ENCODE peak calls at places on chromosome 11, in four cellular contexts. D is HepG2, E is K562, X is WTC11. P is an unnamed sample.

GRCh38 chr11:93330446-93330984 is at the start of gene DEUP1:
- DNase-seq in D (no peak), E (peak), X (peak), P (no peak)

GRCh38 chr11:2301631-2302272 is at the start of the genes C11orf21 and TSPAN32:
- DNase-seq in D (peak), E (peak), X (no peak), P (no peak)

GRCh38 chr11:120719348-120719747 is 207.8 kb downstream of the GRIK4 start:
- DNase-seq in D (no peak), E (no peak), X (no peak), P (no peak)

GRCh38 chr11:5367461-5368074 is 16.0 kb upstream of the OR51M1 start:
- DNase-seq in D (no peak), E (no peak), X (no peak), P (no peak)

GRCh38 chr11:2217211-2218081 is 45.8 kb upstream of the TH start:
- DNase-seq in D (no peak), E (no peak), X (no peak), P (no peak)

GRCh38 chr11:8533332-8533731 is 60.7 kb downstream of the STK33 start:
- DNase-seq in D (no peak), E (no peak), X (no peak), P (peak)

GRCh38 chr11:2837096-2837601 is 48.4 kb downstream of the CDKN1C start:
- DNase-seq in D (peak), E (peak), X (peak), P (no peak)

GRCh38 chr11:7060828-7061227 is 28.0 kb upstream of the RBMXL2 start:
- DNase-seq in D (no peak), E (no peak), X (no peak), P (no peak)

DNA sequence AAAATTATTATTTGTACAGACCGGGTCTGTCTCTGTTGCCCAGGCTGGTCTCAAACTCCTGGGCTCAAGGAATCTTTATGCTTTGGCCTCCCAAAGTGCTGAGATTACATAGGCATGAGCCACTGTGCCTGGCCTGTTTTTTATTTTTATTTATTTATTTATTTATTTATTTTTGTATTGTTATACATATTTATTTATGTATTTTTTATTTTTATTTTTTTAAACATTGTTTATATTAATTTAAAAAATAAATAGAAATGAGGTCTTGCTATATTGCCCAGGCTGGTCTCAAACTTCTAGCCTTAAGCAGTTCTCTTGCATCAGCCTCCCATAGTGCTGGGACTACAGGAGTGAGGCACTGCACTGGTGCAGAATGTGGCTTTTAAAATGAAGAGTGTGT is 47.0 kb downstream of the SWAP70 start:
- DNase-seq in D (no peak), E (no peak), X (no peak), P (no peak)
- TF ChIP-seq CREM in D (no peak), E (no peak), X (no peak), P (no peak)

DNA sequence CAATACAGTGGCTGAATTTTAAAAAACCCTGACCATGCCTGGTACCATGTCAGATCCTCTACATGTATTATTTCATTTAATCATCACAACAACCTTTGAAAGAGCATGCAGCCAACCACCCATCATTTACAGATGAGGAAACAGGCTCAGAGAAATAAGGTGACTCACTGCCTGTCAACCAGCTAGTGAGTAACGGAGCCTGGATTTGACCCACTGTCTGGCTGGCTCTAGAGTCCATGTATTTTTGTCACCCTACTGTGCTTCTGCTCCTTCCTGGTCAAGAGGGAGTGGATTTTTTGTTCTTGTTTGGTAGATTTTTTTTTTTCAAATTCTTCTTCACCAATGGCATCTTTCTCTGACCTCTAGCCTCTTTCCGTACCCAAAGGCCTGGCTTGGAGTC is 77.4 kb downstream of the CWC15 start:
- DNase-seq in D (no peak), E (no peak), X (no peak), P (no peak)
- TF ChIP-seq CREM in D (no peak), E (no peak), X (no peak), P (no peak)

GRCh38 chr11:4071828-4072421 is 22.7 kb upstream of the RRM1 start:
- DNase-seq in D (no peak), E (no peak), X (no peak), P (no peak)
- TF ChIP-seq CREM in D (no peak), E (no peak), X (no peak), P (no peak)

DNA sequence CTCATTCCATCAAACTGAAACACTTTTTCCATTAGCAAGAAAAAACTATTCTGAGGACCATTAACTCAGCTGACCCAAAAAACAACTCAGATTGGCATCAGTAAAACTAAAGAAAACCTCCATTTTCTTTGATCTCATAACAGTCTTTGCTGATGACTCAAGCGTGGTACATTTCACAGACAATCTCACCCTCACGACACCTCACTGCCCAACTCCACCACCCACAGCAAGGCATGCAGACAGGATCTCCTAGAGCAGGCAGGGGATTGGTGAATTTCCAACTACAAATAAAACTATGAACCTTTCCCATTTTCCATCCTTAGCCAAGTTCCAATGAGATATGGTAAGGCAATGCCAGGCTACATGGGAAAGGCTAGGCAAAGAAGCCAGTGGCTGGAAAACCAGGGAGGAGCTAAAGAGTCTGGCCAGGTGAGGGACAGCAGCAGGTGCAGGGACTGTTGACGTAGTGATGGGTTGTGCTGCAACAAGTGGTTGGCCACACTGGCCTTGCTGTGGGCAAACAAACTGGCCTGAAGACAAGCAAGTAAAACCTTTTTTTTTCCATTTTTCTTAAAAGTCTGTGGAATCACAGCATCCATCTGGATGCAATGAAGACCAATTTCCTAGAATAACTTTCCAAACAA is 97.2 kb downstream of the SERGEF start:
- DNase-seq in D (no peak), E (no peak), X (no peak), P (no peak)
- TF ChIP-seq CREM in D (no peak), E (no peak), X (no peak), P (no peak)

GRCh38 chr11:117843666-117844484 is 19.3 kb upstream of the FXYD2 start:
- DNase-seq in D (no peak), E (peak), X (peak), P (no peak)
- TF ChIP-seq CREM in D (no peak), E (peak), X (no peak), P (no peak)

P was measured in GM12878.